ENCODE peak calls at places on chromosomes 7 and 10, in ten cellular contexts. J, D, U, C, E, Z, O, Y, V and L are unnamed samples. For H3K9me3, the result is how much of the 10 kb centered on the place peaks cover.

GRCh38 chr10:73017955-73018480 is 63.4 kb upstream of the PLA2G12B start:
- DNase-seq in J (no peak), D (no peak), U (no peak), C (no peak), E (no peak), Z (no peak), O (no peak), Y (no peak), V (peak), L (no peak)

GRCh38 chr7:93719546-93719945 is 145.0 kb upstream of the CALCR start:
- DNase-seq in J (no peak), D (no peak), U (no peak), C (no peak), E (peak), Z (no peak), O (no peak), Y (no peak), V (no peak), L (no peak)

GRCh38 chr7:108499575-108499974 is 26.4 kb downstream of the PNPLA8 start:
- DNase-seq in J (no peak), D (no peak), U (no peak), C (no peak), E (peak), Z (no peak), O (no peak), Y (no peak), V (no peak), L (no peak)

GRCh38 chr10:90462761-90463160 is 395.1 kb downstream of the HTR7 start:
- DNase-seq in J (no peak), D (no peak), U (no peak), C (no peak), E (peak), Z (no peak), O (no peak), Y (no peak), V (no peak), L (no peak)

GRCh38 chr7:798921-799470 is 33.3 kb upstream of the SUN1 start:
- DNase-seq in J (no peak), D (no peak), U (peak), C (peak), E (no peak), Z (no peak), O (no peak), Y (no peak), V (no peak), L (no peak)

GRCh38 chr7:74233655-74234280 is 20.4 kb downstream of the RFC2 start:
- DNase-seq in J (no peak), D (no peak), U (no peak), C (no peak), E (peak), Z (no peak), O (no peak), Y (no peak), V (no peak), L (no peak)

GRCh38 chr7:24971333-24972165 is 8.4 kb downstream of the OSBPL3 start:
- DNase-seq in J (no peak), D (no peak), U (no peak), C (no peak), E (peak), Z (no peak), O (no peak), Y (no peak), V (no peak), L (no peak)

GRCh38 chr10:128026620-128027281 is 99.5 kb downstream of the MKI67 start:
- DNase-seq in J (no peak), D (no peak), U (no peak), C (no peak), E (no peak), Z (peak), O (no peak), Y (no peak), V (no peak), L (no peak)

GRCh38 chr10:59536151-59536550 is 173.5 kb downstream of the SLC16A9 start:
- DNase-seq in J (no peak), D (no peak), U (no peak), C (no peak), E (peak), Z (no peak), O (no peak), Y (no peak), V (no peak), L (no peak)

GRCh38 chr10:89278034-89278535 is 23.8 kb upstream of the IFIT2 start:
- DNase-seq in J (no peak), D (peak), U (no peak), C (no peak), E (peak), Z (no peak), O (no peak), Y (no peak), V (no peak), L (no peak)

GRCh38 chr10:31836569-31837406 is 91.8 kb downstream of the ARHGAP12 start:
- DNase-seq in J (peak), D (peak), U (no peak), C (no peak), E (peak), Z (peak), O (no peak), Y (peak), V (no peak), L (no peak)

GRCh38 chr7:72015106-72015505 is 397.0 kb downstream of the CALN1 start:
- DNase-seq in J (no peak), D (no peak), U (no peak), C (no peak), E (no peak), Z (no peak), O (no peak), Y (no peak), V (no peak), L (no peak)

GRCh38 chr10:43352951-43353350 is 18.5 kb upstream of the FXYD4 start:
- DNase-seq in J (no peak), D (no peak), U (no peak), C (no peak), E (no peak), Z (no peak), O (no peak), Y (no peak), V (no peak), L (no peak)

GRCh38 chr7:359776-360361 is 69.9 kb downstream of the FOXL3 start:
- DNase-seq in J (no peak), D (no peak), U (peak), C (peak), E (no peak), Z (peak), O (no peak), Y (no peak), V (peak), L (no peak)

GRCh38 chr10:77512219-77512578 is 125.4 kb downstream of the KCNMA1 start:
- DNase-seq in J (no peak), D (no peak), U (no peak), C (no peak), E (no peak), Z (no peak), O (no peak), Y (no peak), V (no peak), L (no peak)

GRCh38 chr7:2698581-2699288 is 10.7 kb downstream of the AMZ1 start:
- DNase-seq in J (no peak), D (no peak), U (no peak), C (no peak), E (no peak), Z (peak), O (no peak), Y (no peak), V (no peak), L (peak)

GRCh38 chr7:108135446-108136190 is 5.5 kb upstream of the LAMB4 start:
- DNase-seq in J (no peak), D (no peak), U (no peak), C (peak), E (no peak), Z (peak), O (no peak), Y (no peak), V (no peak), L (no peak)

GRCh38 chr7:7563813-7564212 is 2.9 kb upstream of the MIOS start:
- DNase-seq in J (no peak), D (no peak), U (no peak), C (no peak), E (no peak), Z (no peak), O (no peak), Y (no peak), V (no peak), L (no peak)

GRCh38 chr7:28505861-28506260 is 93.5 kb downstream of the CREB5 start:
- DNase-seq in J (no peak), D (no peak), U (no peak), C (no peak), E (no peak), Z (no peak), O (no peak), Y (no peak), V (no peak), L (no peak)

GRCh38 chr10:119070395-119071165 is 10.0 kb downstream of the EIF3A start:
- DNase-seq in J (no peak), D (no peak), U (no peak), C (no peak), E (no peak), Z (no peak), O (no peak), Y (no peak), V (no peak), L (no peak)

GRCh38 chr7:89064831-89065230 is 269.3 kb upstream of the TEX47 start:
- DNase-seq in J (no peak), D (no peak), U (no peak), C (no peak), E (no peak), Z (no peak), O (no peak), Y (no peak), V (no peak), L (no peak)
- H3K9me3 ChIP-seq in J (under half), D (under half), U (under half), C (under half), E (under half), Z (under half), O (under half), Y (under half), V (under half), L (under half)

DNA sequence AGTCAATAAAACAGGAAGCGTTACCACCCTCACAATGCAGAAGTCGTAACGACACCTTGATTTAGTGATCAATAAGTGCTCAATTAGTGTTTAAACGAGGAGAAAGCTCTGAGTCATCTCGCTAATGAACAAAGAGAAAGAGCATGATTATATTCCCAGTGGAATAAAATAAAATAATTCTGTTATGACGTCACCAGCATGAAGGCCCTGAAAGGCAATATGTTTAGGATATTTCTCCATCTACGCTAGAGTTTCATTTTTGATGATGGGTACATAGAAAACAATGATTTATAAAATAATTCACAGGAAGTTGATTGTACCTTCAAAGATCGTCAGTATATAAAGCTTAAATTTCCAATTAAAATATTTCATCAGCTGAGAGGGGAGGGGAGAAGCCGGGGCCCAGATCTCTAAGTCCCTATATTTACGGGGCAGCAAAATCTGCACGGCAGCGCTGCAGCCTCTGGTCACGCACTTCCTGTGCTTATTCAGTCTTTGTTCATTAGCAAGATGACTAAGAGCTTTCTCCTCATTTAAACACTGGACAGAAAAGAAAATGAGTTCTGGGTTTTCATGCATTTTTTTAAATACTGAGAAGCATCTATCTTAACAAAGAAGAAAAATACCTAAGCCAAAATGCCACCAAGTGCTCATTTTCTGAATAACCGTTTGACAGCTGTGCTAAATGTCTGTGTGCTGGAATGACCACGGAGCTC is 400.4 kb downstream of the PTPRN2 start:
- DNase-seq in J (no peak), D (no peak), U (no peak), C (no peak), E (no peak), Z (no peak), O (no peak), Y (no peak), V (no peak), L (no peak)
- H3K9me3 ChIP-seq in J (under half), D (under half), U (under half), C (under half), E (half or more), Z (under half), O (under half), Y (under half), V (under half), L (under half)

DNA sequence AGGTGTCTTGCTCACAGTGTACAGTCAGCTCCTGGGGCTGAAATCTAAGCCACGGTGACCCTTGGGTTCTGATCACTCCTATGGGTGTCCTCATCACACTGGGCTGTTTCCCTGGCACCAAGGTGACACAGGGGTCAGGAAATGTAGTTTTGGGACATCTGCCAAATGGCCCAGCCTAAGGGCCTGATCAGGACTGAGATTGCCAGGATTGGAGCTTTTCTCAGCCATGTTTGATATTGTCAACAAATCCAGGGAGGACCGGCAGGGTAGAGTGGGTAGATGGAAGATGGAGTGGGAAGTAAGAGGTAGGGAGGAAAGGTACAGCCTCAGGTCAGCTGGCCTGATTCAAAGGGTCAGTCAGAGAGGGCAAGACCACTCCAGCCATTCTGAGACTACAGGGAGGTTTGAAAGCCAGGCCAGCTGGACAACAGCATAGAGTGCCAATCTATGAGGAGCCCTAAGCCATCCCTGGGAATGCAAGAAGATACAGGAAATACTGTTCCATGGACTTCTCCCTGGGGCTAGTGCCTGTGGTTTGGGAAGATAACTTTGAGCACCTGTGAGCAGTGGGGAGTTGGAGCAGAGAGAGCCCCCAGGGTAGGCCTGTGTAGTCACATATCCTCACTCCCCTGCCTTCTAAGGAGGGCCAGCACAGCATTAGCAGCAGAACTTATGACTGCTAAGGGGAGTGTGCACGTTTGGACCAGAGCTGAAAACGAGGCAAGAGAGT is 377.3 kb upstream of the ZMIZ1 start:
- DNase-seq in J (no peak), D (no peak), U (no peak), C (no peak), E (no peak), Z (no peak), O (no peak), Y (no peak), V (no peak), L (no peak)
- H3K9me3 ChIP-seq in J (under half), D (under half), U (under half), C (under half), E (under half), Z (under half), O (under half), Y (under half), V (under half), L (under half)

GRCh38 chr10:37737336-37737735 is 120.1 kb downstream of the ZNF248 start:
- DNase-seq in J (no peak), D (no peak), U (no peak), C (no peak), E (no peak), Z (no peak), O (no peak), Y (no peak), V (no peak), L (no peak)
- H3K9me3 ChIP-seq in J (under half), D (under half), U (under half), C (under half), E (under half), Z (under half), O (under half), Y (under half), V (under half), L (under half)

DNA sequence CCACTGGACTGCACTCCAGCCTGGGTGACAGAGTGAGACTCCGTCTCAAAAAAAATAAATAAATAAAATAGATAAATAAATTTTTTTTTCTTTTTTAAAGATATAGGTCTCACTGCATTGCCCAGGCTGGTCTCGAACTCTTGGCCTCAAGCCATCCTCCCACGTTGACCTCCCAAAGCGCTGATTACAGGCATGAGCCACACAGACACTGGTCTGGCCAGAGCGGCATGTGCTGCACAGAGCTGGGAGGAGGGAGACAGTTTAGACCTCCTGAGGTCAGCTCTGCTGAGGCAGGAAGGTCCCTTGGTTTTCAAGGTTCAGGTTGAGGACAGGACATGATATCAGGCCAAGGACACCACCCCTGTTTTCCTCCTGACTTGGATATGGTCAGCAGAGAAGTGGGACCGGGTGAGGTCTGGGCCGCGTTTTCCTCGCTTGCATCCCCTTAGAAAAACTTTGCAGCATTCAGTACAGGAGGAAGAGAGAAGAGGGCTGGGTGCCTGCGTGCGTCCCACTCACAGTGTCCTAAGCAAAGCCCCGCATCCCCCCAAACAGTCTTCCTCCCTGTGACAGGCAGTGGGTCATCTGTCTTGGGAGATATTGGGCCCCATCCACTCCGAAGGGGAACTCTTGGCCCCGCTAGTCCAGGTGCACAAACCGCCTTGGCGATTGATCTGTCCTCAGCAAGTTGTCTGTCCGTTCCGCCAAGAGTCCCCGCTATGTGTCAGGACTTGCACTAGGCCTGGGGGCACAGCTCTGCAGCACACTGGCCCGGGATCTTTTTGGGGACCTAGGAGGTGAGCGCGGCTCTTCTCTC is 56.1 kb downstream of the ZNF727 start:
- DNase-seq in J (no peak), D (no peak), U (peak), C (no peak), E (no peak), Z (no peak), O (no peak), Y (no peak), V (no peak), L (no peak)
- H3K9me3 ChIP-seq in J (under half), D (under half), U (under half), C (half or more), E (under half), Z (under half), O (under half), Y (under half), V (under half), L (under half)